ENCODE peak calls at places on chromosomes 7 and 10, in seven cellular contexts. P is choroid plexus epithelial cell, T is MCF 10A, A is GM20000, U is HL-60, V is left ventricle myocardium inferior, W is tibial artery. B is an unnamed sample.

GRCh38 chr10:127193125-127193524 is 3.3 kb downstream of the INSYN2A start:
- DNase-seq in P (peak; percentile 44), A (no peak), T (no peak), U (no peak), V (no peak), W (no peak), B (no peak)

GRCh38 chr10:110511734-110512449 is 14.2 kb downstream of the DUSP5 start:
- DNase-seq in P (peak; percentile 36), A (no peak), T (no peak), W (no peak), V (no peak), U (no peak), B (no peak)

GRCh38 chr7:83677180-83677866 is 28.4 kb upstream of the SEMA3E start:
- DNase-seq in P (peak; percentile 95), U (no peak), W (no peak), V (no peak), A (no peak), T (peak; percentile 87), B (peak; percentile 21)

GRCh38 chr10:79400567-79401004 is 44.8 kb downstream of the ZCCHC24 start:
- DNase-seq in W (no peak), A (peak; percentile 81), U (no peak), V (no peak), P (peak; percentile 48), T (peak; percentile 62), B (peak; percentile 64)

GRCh38 chr7:116097365-116098009 is 66.9 kb upstream of the TFEC start:
- DNase-seq in U (no peak), W (no peak), P (peak; percentile 61), V (no peak), T (peak; percentile 9), A (no peak), B (no peak)

GRCh38 chr10:16886032-16886431 is 68.8 kb upstream of the RSU1 start:
- DNase-seq in U (no peak), A (no peak), V (no peak), T (no peak), W (no peak), P (no peak), B (no peak)

GRCh38 chr7:25716421-25716820 is 435.6 kb upstream of the NFE2L3 start:
- DNase-seq in V (no peak), U (no peak), W (no peak), P (peak; percentile 59), A (no peak), T (no peak), B (no peak)

GRCh38 chr10:103765168-103765567 is 90.2 kb downstream of the SH3PXD2A start:
- DNase-seq in A (no peak), T (no peak), V (no peak), P (peak; percentile 34), U (no peak), W (no peak), B (no peak)

GRCh38 chr7:11540271-11540761 is 291.7 kb downstream of the THSD7A start:
- DNase-seq in P (peak; percentile 77), U (peak; percentile 14), A (no peak), T (peak; percentile 49), V (no peak), W (no peak), B (no peak)

DNA sequence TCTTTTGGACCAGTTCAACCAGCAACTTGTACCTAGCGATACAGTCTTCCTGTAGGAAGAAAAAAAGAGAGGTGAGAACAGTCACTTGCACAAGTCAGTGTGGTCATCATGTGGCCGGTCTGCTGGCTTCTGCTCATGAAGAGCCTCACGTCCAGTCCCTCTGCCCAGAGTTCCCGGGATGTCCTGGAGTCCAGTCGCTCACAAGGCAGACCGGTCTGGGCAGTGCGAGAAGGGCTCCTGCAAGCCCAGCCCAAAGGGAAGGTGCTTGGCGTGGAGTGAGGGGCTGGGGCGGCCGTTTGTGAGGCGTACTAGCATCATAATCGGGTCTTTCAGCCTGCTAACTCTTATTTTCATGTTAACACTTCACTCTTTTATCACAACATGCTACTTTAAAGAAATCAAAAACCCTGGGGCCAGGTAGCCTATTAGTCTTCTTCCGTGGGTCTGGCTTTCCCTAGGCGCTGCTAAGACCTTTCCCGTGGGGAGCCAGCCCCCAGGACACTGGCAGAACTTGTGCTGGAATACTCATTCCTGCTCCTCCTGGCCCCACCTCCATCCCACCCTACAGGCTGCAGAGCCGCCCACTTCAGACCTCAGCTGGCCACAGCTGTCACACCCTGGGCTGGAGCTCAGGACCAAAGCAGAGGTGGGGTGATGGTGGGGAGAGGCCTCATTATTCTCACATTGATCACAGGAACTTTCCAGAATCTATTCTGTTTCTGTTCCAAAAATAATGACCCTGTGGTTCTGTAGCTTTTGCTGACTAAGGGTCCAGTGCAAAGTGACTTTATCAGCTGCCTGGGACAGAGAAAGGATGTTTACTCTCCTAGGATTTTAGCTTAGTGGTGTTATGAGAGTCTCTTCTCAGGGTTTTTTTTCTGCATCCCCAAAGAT is 222.9 kb downstream of the MLLT10 start:
- DNase-seq in W (no peak), T (no peak), P (no peak), A (no peak), U (no peak), V (no peak), B (no peak)
- TF ChIP-seq CTCF in W (no peak), T (no peak), P (no peak), A (no peak), U (no peak), V (no peak), B (no peak)

GRCh38 chr10:132465193-132465888 is 68.3 kb downstream of the PWWP2B start:
- DNase-seq in U (no peak), W (no peak), P (no peak), T (no peak), A (no peak), V (no peak), B (peak; percentile 68)

GRCh38 chr10:132461683-132462231 is 64.8 kb downstream of the PWWP2B start:
- DNase-seq in A (no peak), T (no peak), W (no peak), P (no peak), U (no peak), V (peak; percentile 19), B (peak; percentile 83)

GRCh38 chr10:132464256-132465192 is 67.5 kb downstream of the PWWP2B start:
- DNase-seq in P (peak; percentile 32), V (peak; percentile 90), A (no peak), T (no peak), W (peak; percentile 93), U (no peak), B (peak; percentile 95)

GRCh38 chr10:132462463-132463332 is 65.7 kb downstream of the PWWP2B start:
- DNase-seq in P (no peak), T (no peak), A (no peak), V (peak; percentile 12), U (no peak), W (no peak), B (peak; percentile 71)

DNA sequence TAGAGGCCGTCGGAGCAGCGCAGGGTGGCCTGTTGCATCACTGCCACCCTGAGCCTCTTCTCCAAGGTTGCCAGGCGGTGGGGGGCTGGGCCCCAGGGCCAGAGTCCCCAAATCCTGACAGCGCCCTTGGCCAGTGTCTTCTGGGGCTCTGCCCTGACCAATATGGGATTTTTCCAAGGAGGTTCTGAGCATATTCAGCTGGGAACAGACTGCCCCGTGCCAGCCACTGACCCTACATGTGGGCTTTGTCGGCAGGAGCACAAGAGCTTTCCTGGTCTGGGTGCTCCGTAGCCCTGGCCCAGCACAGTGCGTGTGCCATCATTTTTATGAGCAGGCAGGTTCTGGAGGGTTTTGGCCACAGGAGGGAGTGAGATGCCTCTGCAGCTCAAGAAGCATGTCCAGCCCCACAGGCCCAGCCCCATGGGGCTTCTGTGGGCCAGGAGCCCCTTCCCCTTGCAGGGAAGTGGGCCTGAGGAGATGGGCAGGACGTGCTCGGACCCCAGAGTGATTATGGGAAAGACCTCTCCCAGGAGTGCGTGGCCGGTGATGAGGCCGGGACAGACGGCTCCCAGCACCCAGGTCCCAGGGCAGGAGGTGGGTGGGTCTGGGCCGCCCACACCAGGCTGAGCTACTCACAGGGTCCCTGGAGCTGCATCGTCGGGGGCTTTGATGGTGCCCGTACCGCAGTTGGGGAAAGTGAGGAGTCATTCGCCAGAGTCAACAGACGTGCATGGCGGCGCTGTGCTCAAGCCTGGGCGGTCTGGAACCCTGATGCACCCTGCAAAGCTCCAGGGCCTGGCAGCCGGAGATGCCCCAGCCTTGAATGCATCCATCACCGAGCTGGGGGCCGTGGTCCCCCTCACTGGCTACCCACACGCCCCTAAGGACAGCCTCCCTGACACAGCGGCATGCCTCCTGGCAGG is 66.6 kb downstream of the PWWP2B start:
- DNase-seq in V (no peak), T (no peak), U (no peak), A (no peak), W (no peak), P (peak; percentile 41), B (peak; percentile 57)
- TF ChIP-seq CTCF in V (peak; percentile 59), T (no peak), U (peak; percentile 19), A (no peak), W (peak; percentile 26), P (peak; percentile 54), B (no peak)

GRCh38 chr7:29977926-29978652 is 11.5 kb downstream of the SCRN1 start:
- DNase-seq in V (no peak), P (no peak), A (no peak), U (no peak), T (peak; percentile 10), W (no peak), B (no peak)
- TF ChIP-seq CTCF in V (no peak), P (no peak), A (no peak), U (no peak), T (no peak), W (no peak), B (no peak)

GRCh38 chr10:73233883-73234282 is 13.2 kb downstream of the DNAJC9 start:
- DNase-seq in V (no peak), W (no peak), P (no peak), A (no peak), T (no peak), U (no peak), B (no peak)

GRCh38 chr10:73234695-73235094 is 12.4 kb downstream of the DNAJC9 start:
- DNase-seq in U (no peak), V (no peak), A (no peak), W (no peak), T (no peak), P (no peak), B (no peak)

GRCh38 chr10:73229567-73229966 is 17.5 kb downstream of the DNAJC9 start:
- DNase-seq in V (no peak), P (no peak), T (no peak), W (no peak), U (peak; percentile 36), A (no peak), B (no peak)

GRCh38 chr10:73228247-73228646 is 18.8 kb downstream of the DNAJC9 start:
- DNase-seq in P (peak; percentile 63), T (peak; percentile 10), V (no peak), U (no peak), A (no peak), W (no peak), B (no peak)

GRCh38 chr10:73232887-73233286 is 14.2 kb downstream of the DNAJC9 start:
- DNase-seq in W (no peak), A (no peak), T (peak; percentile 6), V (no peak), P (peak; percentile 27), U (no peak), B (no peak)
- TF ChIP-seq CTCF in W (no peak), A (no peak), T (no peak), V (no peak), P (peak; percentile 39), U (no peak), B (no peak)

DNA sequence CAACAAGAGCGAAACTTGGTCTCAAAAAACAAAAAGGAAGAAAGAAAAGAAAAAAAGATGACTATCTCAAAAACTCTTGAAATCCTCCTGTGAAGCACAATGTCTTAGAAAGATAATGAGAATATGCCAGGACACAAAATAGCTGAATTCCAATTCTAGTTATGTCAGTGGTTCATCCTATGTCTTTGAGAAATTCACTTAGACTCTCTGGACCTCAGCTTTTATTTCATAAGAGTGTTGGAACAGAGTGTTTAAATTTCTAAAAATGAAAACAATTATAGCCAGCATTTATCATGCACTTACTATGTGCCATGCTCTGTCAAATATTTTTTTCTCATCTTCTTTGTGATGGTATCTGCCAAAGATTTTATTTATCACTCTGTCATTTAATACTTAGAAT is 13.3 kb upstream of the HYCC1 start:
- DNase-seq in T (no peak), U (no peak), W (no peak), V (no peak), P (no peak), A (no peak), B (no peak)
- TF ChIP-seq CTCF in T (no peak), U (no peak), W (no peak), V (no peak), P (no peak), A (no peak), B (no peak)

B was measured in kidney.